ENCODE peak calls at places on chromosome X, in nine cellular contexts. H is NCI-H1436; B is endothelial cell; Z is fibroblast of the aortic adventitia; E is ascending aorta; W is AG08396; L is kidney; M is activated CD8-positive, alpha-beta memory T cell treated with anti-CD3 and anti-CD28 coated beads for 48 hours; T is Kasumi-1. Q is an unnamed sample.

GRCh38 chrX:153642655-153643430 is 4.2 kb upstream of the DUSP9 start:
- DNase-seq in H (no peak), B (no peak), Z (no peak), E (no peak), W (no peak), L (no peak), M (no peak), T (no peak), Q (no peak)

GRCh38 chrX:109927663-109928273 is 75.1 kb upstream of the TMEM164 start:
- DNase-seq in H (no peak), B (no peak), Z (no peak), E (no peak), W (no peak), L (no peak), M (no peak), T (no peak), Q (no peak)

GRCh38 chrX:40072246-40072645 is 25.5 kb downstream of the BCOR start:
- DNase-seq in H (no peak), B (no peak), Z (no peak), E (no peak), W (no peak), L (no peak), M (no peak), T (no peak), Q (no peak)

GRCh38 chrX:67697452-67697851 is 153.6 kb downstream of the AR start:
- DNase-seq in H (no peak), B (no peak), Z (no peak), E (no peak), W (no peak), L (no peak), M (no peak), T (no peak), Q (no peak)

GRCh38 chrX:135982860-135983259 is 2.4 kb upstream of the SLC9A6 start:
- DNase-seq in H (no peak), B (no peak), Z (no peak), E (no peak), W (no peak), L (no peak), M (no peak), T (no peak), Q (no peak)

GRCh38 chrX:24063488-24063887 is 8.7 kb downstream of the EIF2S3 start:
- DNase-seq in H (no peak), B (no peak), Z (no peak), E (no peak), W (no peak), L (no peak), M (no peak), T (no peak), Q (no peak)

GRCh38 chrX:44105228-44105913 is 132.2 kb upstream of the NDP start:
- DNase-seq in H (no peak), B (no peak), Z (no peak), E (no peak), W (no peak), L (no peak), M (no peak), T (no peak), Q (peak)

GRCh38 chrX:155406429-155406828 is 24.5 kb downstream of the F8A2 start:
- DNase-seq in H (no peak), B (no peak), Z (no peak), E (no peak), W (no peak), L (no peak), M (no peak), T (no peak), Q (no peak)

GRCh38 chrX:48787809-48788471 is 1.6 kb downstream of the GATA1 start:
- DNase-seq in H (no peak), B (no peak), Z (no peak), E (no peak), W (no peak), L (no peak), M (no peak), T (no peak), Q (no peak)

GRCh38 chrX:10296581-10296980 is 139.8 kb downstream of the CLCN4 start:
- DNase-seq in H (no peak), B (no peak), Z (peak), E (no peak), W (peak), L (no peak), M (no peak), T (no peak), Q (no peak)

GRCh38 chrX:88603237-88603636 is 143.8 kb upstream of the CPXCR1 start:
- DNase-seq in H (no peak), B (no peak), Z (no peak), E (no peak), W (no peak), L (no peak), M (no peak), T (no peak), Q (no peak)

GRCh38 chrX:56618250-56618649 is 54.8 kb downstream of the UBQLN2 start:
- DNase-seq in H (no peak), B (no peak), Z (no peak), E (no peak), W (no peak), L (no peak), M (no peak), T (peak), Q (no peak)

GRCh38 chrX:38664285-38664684 is 102.9 kb downstream of the TSPAN7 start:
- DNase-seq in H (peak), B (peak), Z (peak), E (no peak), W (peak), L (no peak), M (no peak), T (peak), Q (peak)